ENCODE peak calls at places on chromosome 17, in six cellular contexts. W, K, J, M, D and Q are unnamed samples.

GRCh38 chr17:652310-652709 is 62.3 kb downstream of the VPS53 start:
- DNase-seq in D (no peak), W (no peak), K (no peak), J (no peak), M (peak), Q (no peak)

GRCh38 chr17:62809656-62810055 is 1.5 kb upstream of the MARCHF10 start:
- DNase-seq in M (no peak), J (no peak), D (no peak), K (no peak), W (no peak), Q (no peak)

GRCh38 chr17:19610879-19611278 is 37.7 kb upstream of the ALDH3A2 start:
- DNase-seq in M (no peak), D (no peak), W (no peak), K (no peak), J (no peak), Q (no peak)

GRCh38 chr17:75124041-75124818 is 7.3 kb downstream of the NT5C start:
- DNase-seq in K (no peak), M (peak), J (peak), W (peak), D (no peak), Q (no peak)

GRCh38 chr17:13851889-13852288 is 217.4 kb upstream of the COX10 start:
- DNase-seq in D (no peak), J (no peak), W (no peak), K (no peak), M (no peak), Q (no peak)

GRCh38 chr17:42431758-42432161 is 8.7 kb upstream of the CAVIN1 start:
- DNase-seq in W (no peak), J (no peak), K (no peak), D (no peak), M (no peak), Q (no peak)

GRCh38 chr17:53662608-53663007 is 160.1 kb upstream of the KIF2B start:
- DNase-seq in W (no peak), K (no peak), D (no peak), J (no peak), M (no peak), Q (no peak)

GRCh38 chr17:19763416-19763815 is 15.3 kb upstream of the ALDH3A1 start:
- DNase-seq in K (no peak), D (no peak), M (no peak), W (no peak), J (no peak), Q (no peak)

GRCh38 chr17:55265434-55266021 is 768 bp downstream of the HLF start:
- DNase-seq in W (peak), J (peak), K (no peak), D (peak), M (peak), Q (peak)

GRCh38 chr17:19260958-19261357 is 23.8 kb downstream of the EPN2 start:
- DNase-seq in K (no peak), D (no peak), M (no peak), J (no peak), W (no peak), Q (no peak)

GRCh38 chr17:17570207-17570797 is 21.2 kb downstream of the PEMT start:
- DNase-seq in M (peak), W (no peak), J (no peak), K (no peak), D (peak), Q (peak)

GRCh38 chr17:81426676-81427445 is 31.6 kb downstream of the BAHCC1 start:
- DNase-seq in K (no peak), J (no peak), W (no peak), M (no peak), D (no peak), Q (no peak)

GRCh38 chr17:34865696-34866095 is 95.6 kb downstream of the CCT6B start:
- DNase-seq in D (no peak), M (no peak), K (no peak), J (no peak), W (no peak), Q (no peak)

GRCh38 chr17:42178817-42179216 is 2.1 kb downstream of the KCNH4 start:
- DNase-seq in D (no peak), W (no peak), J (peak), K (no peak), M (no peak), Q (no peak)